ENCODE peak calls at places on chromosomes 7 and 10, in eight cellular contexts. R is foreskin fibroblast, H is coronary artery, L is pancreas, X is choroid plexus epithelial cell, C is lower leg skin, Q is brain microvascular endothelial cell, U is tibial nerve. W is an unnamed sample.

GRCh38 chr7:95596183-95597135 is at the start of gene PDK4:
- DNase-seq in R (peak; percentile 82), Q (peak; percentile 42), H (peak; percentile 99), L (peak; percentile 98), U (peak; percentile 99), X (peak; percentile 88), C (peak; percentile 99), W (peak; percentile 55)

GRCh38 chr10:113648478-113648877 is 15.4 kb downstream of the NRAP start:
- DNase-seq in C (no peak), R (peak; percentile 14), Q (no peak), H (no peak), U (no peak), L (no peak), X (peak; percentile 13), W (peak; percentile 22)

GRCh38 chr10:124417846-124418725 is 637 bp downstream of the OAT start:
- DNase-seq in Q (peak; percentile 40), H (peak; percentile 85), C (peak; percentile 90), R (peak; percentile 77), L (peak; percentile 69), U (peak; percentile 28), X (peak; percentile 67), W (peak; percentile 65)

GRCh38 chr7:98216941-98217622 is 5.8 kb downstream of the BHLHA15 start:
- DNase-seq in C (no peak), X (no peak), U (no peak), L (peak; percentile 76), R (no peak), Q (no peak), H (no peak), W (no peak)

GRCh38 chr7:30726296-30727006 is 25.5 kb upstream of the INMT start:
- DNase-seq in H (no peak), X (no peak), U (no peak), R (no peak), C (no peak), Q (no peak), L (no peak), W (no peak)

GRCh38 chr7:179209-179681 is 13.1 kb upstream of the FAM20C start:
- DNase-seq in X (no peak), C (no peak), Q (no peak), H (no peak), L (no peak), U (no peak), R (no peak), W (no peak)

GRCh38 chr7:114789942-114790341 is 132.0 kb upstream of the MDFIC start:
- DNase-seq in X (peak; percentile 92), Q (peak; percentile 89), R (peak; percentile 94), L (no peak), C (no peak), U (no peak), H (no peak), W (peak; percentile 99)

GRCh38 chr7:151745090-151745638 is 131.8 kb downstream of the PRKAG2 start:
- DNase-seq in L (peak; percentile 79), U (peak; percentile 31), Q (peak; percentile 88), C (no peak), X (peak; percentile 87), R (peak; percentile 87), H (peak; percentile 86), W (peak; percentile 70)

DNA sequence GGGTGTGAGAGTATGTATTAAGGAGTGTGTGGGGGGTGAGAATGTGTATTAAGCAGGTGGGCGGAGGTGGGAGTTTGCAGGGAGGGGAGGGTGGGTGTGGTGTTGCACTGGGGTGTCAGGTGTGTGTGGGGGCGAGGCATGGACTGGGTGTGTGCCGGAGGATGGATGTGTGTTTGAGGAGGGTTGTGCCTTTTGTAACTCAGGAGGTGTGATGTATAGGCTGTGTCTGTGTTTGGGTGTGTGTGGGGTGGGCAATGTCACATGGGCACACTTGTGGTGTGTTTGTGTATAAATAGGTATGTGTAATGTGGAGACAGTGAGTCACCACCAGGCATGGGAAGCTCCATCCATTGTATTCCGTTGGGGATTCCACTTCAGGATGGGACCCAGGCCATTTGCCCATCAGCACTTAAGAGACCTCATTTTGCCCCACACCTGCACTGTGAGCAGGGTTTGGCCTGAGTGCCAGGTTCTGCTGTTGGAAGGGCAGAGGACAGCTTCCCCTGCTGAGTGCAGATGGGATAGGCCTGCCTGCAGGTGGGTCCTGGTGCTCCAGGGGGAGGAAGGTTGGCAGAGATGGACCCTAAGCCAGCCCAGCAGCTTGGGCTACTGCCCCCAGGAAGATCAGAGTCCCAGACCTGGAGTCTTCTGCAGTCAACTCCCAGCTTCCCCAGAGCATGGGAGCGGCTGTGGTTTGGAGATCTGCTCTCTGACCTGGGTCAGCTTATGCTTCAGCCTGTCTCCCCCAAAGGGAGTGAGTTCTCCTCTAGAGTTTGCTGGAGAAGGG is 5.9 kb downstream of the UNC5B start:
- DNase-seq in C (peak; percentile 80), R (peak; percentile 57), U (no peak), X (no peak), L (no peak), Q (no peak), H (no peak), W (peak; percentile 56)
- TF ChIP-seq CTCF in C (no peak), R (no peak), U (no peak), X (no peak), L (no peak), Q (no peak), H (no peak), W (no peak)

GRCh38 chr7:17181482-17181881 is 117.0 kb upstream of the AHR start:
- DNase-seq in L (no peak), Q (no peak), U (no peak), X (no peak), C (no peak), R (no peak), H (no peak), W (no peak)

GRCh38 chr7:17178562-17178961 is 119.9 kb upstream of the AHR start:
- DNase-seq in H (no peak), U (no peak), Q (no peak), R (no peak), C (no peak), X (no peak), L (no peak), W (no peak)

GRCh38 chr7:17171427-17171826 is 127.0 kb upstream of the AHR start:
- DNase-seq in R (no peak), L (no peak), Q (no peak), U (no peak), X (no peak), H (no peak), C (no peak), W (no peak)

DNA sequence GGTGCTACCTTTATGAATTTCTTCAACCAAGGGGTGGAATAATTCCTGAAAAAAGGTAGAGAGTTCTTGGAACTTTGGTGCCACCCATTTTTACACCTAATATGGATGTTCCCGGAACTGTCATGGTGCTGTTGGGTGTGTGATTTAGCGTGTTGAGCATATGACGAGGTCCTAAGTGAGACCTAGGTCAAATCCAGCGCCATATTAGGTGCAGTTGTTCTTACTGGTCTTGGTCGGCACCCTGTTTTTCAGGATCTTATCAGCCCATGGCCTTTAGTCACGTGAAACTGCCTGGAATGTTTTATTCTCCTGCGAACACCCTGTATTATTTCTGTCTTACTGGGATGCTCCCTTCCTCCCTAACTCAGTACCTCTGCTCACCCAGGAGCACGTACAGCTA is 121.8 kb upstream of the AHR start:
- DNase-seq in U (no peak), C (no peak), X (no peak), Q (no peak), L (no peak), R (no peak), H (no peak), W (no peak)
- H3K4me3 ChIP-seq in U (no peak overlapping the region), C (no peak overlapping the region), X (no peak overlapping the region), Q (no peak overlapping the region), L (no peak overlapping the region), R (no peak overlapping the region), H (no peak overlapping the region), W (no peak overlapping the region)

GRCh38 chr10:15084502-15084922 is 4.1 kb downstream of the ACBD7 start:
- DNase-seq in R (peak; percentile 92), C (no peak), L (no peak), X (peak; percentile 100), Q (peak; percentile 99), H (no peak), U (peak; percentile 18), W (peak; percentile 97)

GRCh38 chr10:15091418-15091817 is 2.8 kb upstream of the ACBD7 start:
- DNase-seq in X (no peak), R (no peak), H (no peak), Q (no peak), U (no peak), C (peak; percentile 43), L (no peak), W (no peak)

GRCh38 chr10:15083674-15084501 is 4.7 kb downstream of the ACBD7 start:
- DNase-seq in X (no peak), C (no peak), U (no peak), H (no peak), R (no peak), Q (no peak), L (no peak), W (no peak)

GRCh38 chr10:15092855-15093408 is 4.2 kb upstream of the RPP38 start:
- DNase-seq in Q (no peak), R (no peak), H (no peak), U (no peak), X (no peak), C (peak; percentile 46), L (no peak), W (no peak)

DNA sequence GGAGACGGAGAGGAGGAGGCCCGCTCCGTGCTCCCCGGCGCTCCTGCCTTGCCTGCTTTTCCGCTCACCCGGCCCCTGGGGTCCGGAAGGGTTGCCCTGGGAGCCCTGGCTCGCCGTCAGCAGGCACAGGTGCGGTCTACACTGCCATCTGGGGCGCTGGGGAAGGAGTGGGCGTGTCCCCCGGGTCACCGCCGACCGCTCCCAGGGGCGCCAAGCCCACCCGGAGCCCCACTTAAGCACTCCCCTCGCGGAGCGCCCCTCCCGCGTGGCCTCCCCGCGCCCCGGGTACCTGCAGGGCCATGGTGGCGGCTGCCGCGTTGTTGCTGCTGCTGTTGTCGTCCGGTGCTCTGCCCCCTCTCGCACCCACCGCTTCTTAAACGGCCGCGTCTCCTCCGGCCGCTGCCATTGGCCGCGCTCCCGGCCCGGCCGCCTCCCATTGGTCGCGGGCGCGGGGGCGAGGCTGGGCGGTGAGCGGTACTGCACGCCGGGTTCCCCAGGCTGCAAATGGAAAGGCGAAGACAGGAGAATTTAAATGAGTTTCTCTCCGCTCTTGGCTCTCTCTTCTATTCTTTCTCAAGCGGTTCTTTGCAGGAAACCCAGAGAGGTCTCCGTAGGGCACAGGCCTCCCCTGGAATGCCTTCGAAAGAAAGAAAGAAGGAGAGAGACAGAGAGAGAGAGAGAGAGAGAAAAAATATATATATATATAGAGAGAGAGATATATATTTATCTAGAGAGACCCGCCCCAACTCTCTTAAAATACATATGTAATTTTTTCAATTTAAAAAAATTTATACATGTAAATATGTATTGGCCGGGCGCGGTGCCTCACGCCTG is at the start of gene ACBD7:
- DNase-seq in C (peak; percentile 93), R (peak; percentile 92), X (peak; percentile 81), H (peak; percentile 84), U (peak; percentile 52), L (peak; percentile 83), Q (peak; percentile 66), W (peak; percentile 83)
- TF ChIP-seq CTCF in C (no peak), R (no peak), X (peak; percentile 25), H (peak; percentile 54), U (peak; percentile 55), L (peak; percentile 64), Q (peak; percentile 32), W (peak; percentile 29)

DNA sequence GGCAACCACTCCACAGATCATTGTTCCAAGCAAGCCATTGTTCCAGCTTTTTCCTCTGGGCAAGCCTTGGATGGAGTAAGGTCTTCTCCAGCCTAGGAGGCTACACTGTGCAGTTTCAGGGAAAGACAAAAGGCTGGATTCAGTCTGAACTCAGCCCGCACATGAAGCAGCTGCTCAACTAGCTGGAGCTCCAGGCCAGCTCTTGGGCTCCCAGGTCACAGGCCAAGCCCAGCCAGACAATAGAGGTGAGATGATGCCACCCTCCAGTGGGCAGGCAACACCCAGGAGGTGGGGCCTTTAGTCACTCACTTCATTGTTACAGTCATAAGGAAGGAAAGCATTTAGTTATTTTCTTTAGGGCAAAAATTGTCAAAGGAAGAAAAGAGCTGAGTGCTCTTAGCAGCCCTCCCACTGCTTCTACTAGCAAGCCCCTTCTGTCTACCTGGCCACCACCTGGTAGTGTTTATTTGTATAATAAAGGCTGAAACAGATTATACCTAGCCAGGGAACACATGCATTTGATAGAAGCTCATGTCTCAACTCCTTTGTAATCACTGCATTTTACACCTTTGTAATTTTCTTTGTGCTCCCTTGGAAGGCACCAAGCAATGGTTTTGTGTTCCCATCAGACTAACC is 253.4 kb downstream of the WDR11 start:
- DNase-seq in U (no peak), X (no peak), Q (no peak), R (no peak), C (no peak), L (no peak), H (no peak), W (no peak)
- H3K4me3 ChIP-seq in U (no peak overlapping the region), X (no peak overlapping the region), Q (no peak overlapping the region), R (no peak overlapping the region), C (no peak overlapping the region), L (no peak overlapping the region), H (no peak overlapping the region), W (no peak overlapping the region)

W was measured in astrocyte of the spinal cord.